ENCODE peak calls at places on chromosome 5, in five cellular contexts. One of them, this sample, is unnamed.

GRCh38 chr5:172439785-172440480 is 14.4 kb downstream of the SH3PXD2B start:
- DNase-seq in stimulated activated CD4-positive, alpha-beta T cell treated with anti-CD3 and anti-CD28 coated beads, Interleukin-4, amount 100 ng/mL, for 4 hours: no peak
- DNase-seq in RWPE2: no peak
- DNase-seq in activated naive CD4-positive, alpha-beta T cell treated with anti-CD3 and anti-CD28 coated beads for 36 hours: no peak
- DNase-seq in T-helper 2 cell: no peak
- DNase-seq in this sample: no peak

GRCh38 chr5:172453986-172454354 is 355 bp downstream of the SH3PXD2B start:
- DNase-seq in stimulated activated CD4-positive, alpha-beta T cell treated with anti-CD3 and anti-CD28 coated beads, Interleukin-4, amount 100 ng/mL, for 4 hours: no peak
- DNase-seq in RWPE2: peak; percentile 66
- DNase-seq in activated naive CD4-positive, alpha-beta T cell treated with anti-CD3 and anti-CD28 coated beads for 36 hours: peak; percentile 11
- DNase-seq in T-helper 2 cell: no peak
- DNase-seq in this sample: no peak

GRCh38 chr5:92874790-92875189 is 706.2 kb downstream of the NR2F1-AS1 start:
- DNase-seq in stimulated activated CD4-positive, alpha-beta T cell treated with anti-CD3 and anti-CD28 coated beads, Interleukin-4, amount 100 ng/mL, for 4 hours: no peak
- DNase-seq in RWPE2: no peak
- DNase-seq in activated naive CD4-positive, alpha-beta T cell treated with anti-CD3 and anti-CD28 coated beads for 36 hours: no peak
- DNase-seq in T-helper 2 cell: no peak
- DNase-seq in this sample: no peak

GRCh38 chr5:144276034-144276822 is 105.6 kb downstream of the KCTD16 start:
- DNase-seq in stimulated activated CD4-positive, alpha-beta T cell treated with anti-CD3 and anti-CD28 coated beads, Interleukin-4, amount 100 ng/mL, for 4 hours: no peak
- DNase-seq in RWPE2: no peak
- DNase-seq in activated naive CD4-positive, alpha-beta T cell treated with anti-CD3 and anti-CD28 coated beads for 36 hours: no peak
- DNase-seq in T-helper 2 cell: no peak
- DNase-seq in this sample: no peak

GRCh38 chr5:153400931-153401330 is 89.5 kb upstream of the GRIA1 start:
- DNase-seq in stimulated activated CD4-positive, alpha-beta T cell treated with anti-CD3 and anti-CD28 coated beads, Interleukin-4, amount 100 ng/mL, for 4 hours: no peak
- DNase-seq in RWPE2: no peak
- DNase-seq in activated naive CD4-positive, alpha-beta T cell treated with anti-CD3 and anti-CD28 coated beads for 36 hours: no peak
- DNase-seq in T-helper 2 cell: no peak
- DNase-seq in this sample: no peak

GRCh38 chr5:137453476-137454080 is 45.5 kb downstream of the SPOCK1 start:
- DNase-seq in stimulated activated CD4-positive, alpha-beta T cell treated with anti-CD3 and anti-CD28 coated beads, Interleukin-4, amount 100 ng/mL, for 4 hours: no peak
- DNase-seq in RWPE2: no peak
- DNase-seq in activated naive CD4-positive, alpha-beta T cell treated with anti-CD3 and anti-CD28 coated beads for 36 hours: peak; percentile 8
- DNase-seq in T-helper 2 cell: peak; percentile 55
- DNase-seq in this sample: no peak

GRCh38 chr5:181215997-181216982 is 6.8 kb upstream of the TRIM41 start:
- DNase-seq in stimulated activated CD4-positive, alpha-beta T cell treated with anti-CD3 and anti-CD28 coated beads, Interleukin-4, amount 100 ng/mL, for 4 hours: no peak
- DNase-seq in RWPE2: no peak
- DNase-seq in activated naive CD4-positive, alpha-beta T cell treated with anti-CD3 and anti-CD28 coated beads for 36 hours: peak; percentile 49
- DNase-seq in T-helper 2 cell: peak; percentile 83
- DNase-seq in this sample: no peak

GRCh38 chr5:176578391-176578808 is 29.3 kb downstream of the CDHR2 start:
- DNase-seq in stimulated activated CD4-positive, alpha-beta T cell treated with anti-CD3 and anti-CD28 coated beads, Interleukin-4, amount 100 ng/mL, for 4 hours: peak; percentile 27
- DNase-seq in RWPE2: peak; percentile 92
- DNase-seq in activated naive CD4-positive, alpha-beta T cell treated with anti-CD3 and anti-CD28 coated beads for 36 hours: peak; percentile 57
- DNase-seq in T-helper 2 cell: peak; percentile 49
- DNase-seq in this sample: no peak

GRCh38 chr5:107526263-107526937 is 144.3 kb downstream of the EFNA5 start:
- DNase-seq in stimulated activated CD4-positive, alpha-beta T cell treated with anti-CD3 and anti-CD28 coated beads, Interleukin-4, amount 100 ng/mL, for 4 hours: no peak
- DNase-seq in RWPE2: no peak
- DNase-seq in activated naive CD4-positive, alpha-beta T cell treated with anti-CD3 and anti-CD28 coated beads for 36 hours: no peak
- DNase-seq in T-helper 2 cell: no peak
- DNase-seq in this sample: no peak

GRCh38 chr5:58123501-58123900 is 336.4 kb downstream of the PLK2 start:
- DNase-seq in stimulated activated CD4-positive, alpha-beta T cell treated with anti-CD3 and anti-CD28 coated beads, Interleukin-4, amount 100 ng/mL, for 4 hours: no peak
- DNase-seq in RWPE2: no peak
- DNase-seq in activated naive CD4-positive, alpha-beta T cell treated with anti-CD3 and anti-CD28 coated beads for 36 hours: no peak
- DNase-seq in T-helper 2 cell: no peak
- DNase-seq in this sample: no peak

GRCh38 chr5:151219789-151220188 is 4.1 kb downstream of the CCDC69 start:
- DNase-seq in stimulated activated CD4-positive, alpha-beta T cell treated with anti-CD3 and anti-CD28 coated beads, Interleukin-4, amount 100 ng/mL, for 4 hours: no peak
- DNase-seq in RWPE2: no peak
- DNase-seq in activated naive CD4-positive, alpha-beta T cell treated with anti-CD3 and anti-CD28 coated beads for 36 hours: no peak
- DNase-seq in T-helper 2 cell: no peak
- DNase-seq in this sample: no peak

GRCh38 chr5:148873120-148873519 is 46.7 kb downstream of the ADRB2 start:
- DNase-seq in stimulated activated CD4-positive, alpha-beta T cell treated with anti-CD3 and anti-CD28 coated beads, Interleukin-4, amount 100 ng/mL, for 4 hours: no peak
- DNase-seq in RWPE2: no peak
- DNase-seq in activated naive CD4-positive, alpha-beta T cell treated with anti-CD3 and anti-CD28 coated beads for 36 hours: no peak
- DNase-seq in T-helper 2 cell: no peak
- DNase-seq in this sample: no peak

GRCh38 chr5:125521289-125521688 is 774.9 kb upstream of the ZNF608 start:
- DNase-seq in stimulated activated CD4-positive, alpha-beta T cell treated with anti-CD3 and anti-CD28 coated beads, Interleukin-4, amount 100 ng/mL, for 4 hours: no peak
- DNase-seq in RWPE2: no peak
- DNase-seq in activated naive CD4-positive, alpha-beta T cell treated with anti-CD3 and anti-CD28 coated beads for 36 hours: no peak
- DNase-seq in T-helper 2 cell: no peak
- DNase-seq in this sample: no peak

GRCh38 chr5:147918101-147918500 is 11.8 kb upstream of the C5orf46 start:
- DNase-seq in stimulated activated CD4-positive, alpha-beta T cell treated with anti-CD3 and anti-CD28 coated beads, Interleukin-4, amount 100 ng/mL, for 4 hours: no peak
- DNase-seq in RWPE2: no peak
- DNase-seq in activated naive CD4-positive, alpha-beta T cell treated with anti-CD3 and anti-CD28 coated beads for 36 hours: no peak
- DNase-seq in T-helper 2 cell: no peak
- DNase-seq in this sample: no peak

GRCh38 chr5:106288977-106289376 is 1381.8 kb downstream of the EFNA5 start:
- DNase-seq in stimulated activated CD4-positive, alpha-beta T cell treated with anti-CD3 and anti-CD28 coated beads, Interleukin-4, amount 100 ng/mL, for 4 hours: no peak
- DNase-seq in RWPE2: no peak
- DNase-seq in activated naive CD4-positive, alpha-beta T cell treated with anti-CD3 and anti-CD28 coated beads for 36 hours: no peak
- DNase-seq in T-helper 2 cell: no peak
- DNase-seq in this sample: no peak

GRCh38 chr5:107997338-107997979 is 326.7 kb upstream of the EFNA5 start:
- DNase-seq in stimulated activated CD4-positive, alpha-beta T cell treated with anti-CD3 and anti-CD28 coated beads, Interleukin-4, amount 100 ng/mL, for 4 hours: no peak
- DNase-seq in RWPE2: no peak
- DNase-seq in activated naive CD4-positive, alpha-beta T cell treated with anti-CD3 and anti-CD28 coated beads for 36 hours: no peak
- DNase-seq in T-helper 2 cell: no peak
- DNase-seq in this sample: no peak

GRCh38 chr5:40172721-40173120 is 507.0 kb upstream of the PTGER4 start:
- DNase-seq in stimulated activated CD4-positive, alpha-beta T cell treated with anti-CD3 and anti-CD28 coated beads, Interleukin-4, amount 100 ng/mL, for 4 hours: no peak
- DNase-seq in RWPE2: no peak
- DNase-seq in activated naive CD4-positive, alpha-beta T cell treated with anti-CD3 and anti-CD28 coated beads for 36 hours: no peak
- DNase-seq in T-helper 2 cell: peak; percentile 28
- DNase-seq in this sample: no peak

GRCh38 chr5:24215114-24215513 is 429.7 kb downstream of the CDH10 start:
- DNase-seq in stimulated activated CD4-positive, alpha-beta T cell treated with anti-CD3 and anti-CD28 coated beads, Interleukin-4, amount 100 ng/mL, for 4 hours: no peak
- DNase-seq in RWPE2: no peak
- DNase-seq in activated naive CD4-positive, alpha-beta T cell treated with anti-CD3 and anti-CD28 coated beads for 36 hours: no peak
- DNase-seq in T-helper 2 cell: no peak
- DNase-seq in this sample: no peak

GRCh38 chr5:35438786-35439185 is 178.9 kb upstream of the SPEF2 start:
- DNase-seq in stimulated activated CD4-positive, alpha-beta T cell treated with anti-CD3 and anti-CD28 coated beads, Interleukin-4, amount 100 ng/mL, for 4 hours: no peak
- DNase-seq in RWPE2: no peak
- DNase-seq in activated naive CD4-positive, alpha-beta T cell treated with anti-CD3 and anti-CD28 coated beads for 36 hours: no peak
- DNase-seq in T-helper 2 cell: peak; percentile 2
- DNase-seq in this sample: no peak

GRCh38 chr5:38467353-38468040 is 88.9 kb downstream of the LIFR start:
- DNase-seq in stimulated activated CD4-positive, alpha-beta T cell treated with anti-CD3 and anti-CD28 coated beads, Interleukin-4, amount 100 ng/mL, for 4 hours: no peak
- DNase-seq in RWPE2: no peak
- DNase-seq in activated naive CD4-positive, alpha-beta T cell treated with anti-CD3 and anti-CD28 coated beads for 36 hours: no peak
- DNase-seq in T-helper 2 cell: no peak
- DNase-seq in this sample: no peak

GRCh38 chr5:20294696-20295095 is 306.7 kb upstream of the CDH18 start:
- DNase-seq in stimulated activated CD4-positive, alpha-beta T cell treated with anti-CD3 and anti-CD28 coated beads, Interleukin-4, amount 100 ng/mL, for 4 hours: no peak
- DNase-seq in RWPE2: no peak
- DNase-seq in activated naive CD4-positive, alpha-beta T cell treated with anti-CD3 and anti-CD28 coated beads for 36 hours: no peak
- DNase-seq in T-helper 2 cell: no peak
- DNase-seq in this sample: no peak

GRCh38 chr5:61328791-61329617 is 3.1 kb upstream of the ZSWIM6 start:
- DNase-seq in stimulated activated CD4-positive, alpha-beta T cell treated with anti-CD3 and anti-CD28 coated beads, Interleukin-4, amount 100 ng/mL, for 4 hours: no peak
- DNase-seq in RWPE2: no peak
- DNase-seq in activated naive CD4-positive, alpha-beta T cell treated with anti-CD3 and anti-CD28 coated beads for 36 hours: no peak
- DNase-seq in T-helper 2 cell: no peak
- DNase-seq in this sample: no peak

This sample was measured in activated T-helper 9 cell treated with anti-CD3 and anti-CD28 coated beads, Interleukin-2, amount 50 U/mL, for 16 hours.